ENCODE peak calls at places on chromosomes 3 and 15, in six cellular contexts. S is brain microvascular endothelial cell, U is right atrium auricular region, G is tibial nerve, M is psoas muscle, N is dorsolateral prefrontal cortex. O is an unnamed sample.

GRCh38 chr15:70093481-70094309 is 4.0 kb downstream of the TLE3 start:
- DNase-seq in S (no peak), U (no peak), G (no peak), M (no peak), N (no peak), O (no peak)

GRCh38 chr3:159634414-159634813 is 354.2 kb upstream of the IL12A start:
- DNase-seq in S (peak; percentile 58), U (no peak), G (no peak), M (no peak), N (no peak), O (no peak)

GRCh38 chr3:195133462-195133861 is 137.5 kb downstream of the XXYLT1 start:
- DNase-seq in S (no peak), U (peak; percentile 71), G (no peak), M (peak; percentile 53), N (peak; percentile 72), O (no peak)

GRCh38 chr3:187026321-187026678 is 96.0 kb downstream of the ST6GAL1 start:
- DNase-seq in S (no peak), U (no peak), G (no peak), M (no peak), N (no peak), O (no peak)

GRCh38 chr3:48770187-48770502 is 53.1 kb upstream of the IP6K2 start:
- DNase-seq in S (no peak), U (no peak), G (no peak), M (no peak), N (no peak), O (no peak)

GRCh38 chr3:129626744-129627349 is 20.4 kb upstream of the PLXND1 start:
- DNase-seq in S (peak; percentile 70), U (peak; percentile 93), G (peak; percentile 74), M (peak; percentile 96), N (peak; percentile 79), O (peak; percentile 95)

GRCh38 chr3:139774570-139775302 is 97.0 kb upstream of the NMNAT3 start:
- DNase-seq in S (peak; percentile 70), U (no peak), G (no peak), M (peak; percentile 20), N (no peak), O (peak; percentile 21)

GRCh38 chr15:90483640-90484039 is 46.1 kb upstream of the CRTC3 start:
- DNase-seq in S (no peak), U (no peak), G (no peak), M (no peak), N (no peak), O (no peak)

GRCh38 chr3:14524311-14524711 is 15.8 kb downstream of the GRIP2 start:
- DNase-seq in S (no peak), U (peak; percentile 77), G (no peak), M (peak; percentile 76), N (no peak), O (no peak)

GRCh38 chr15:60713096-60714084 is 234.4 kb upstream of the ICE2 start:
- DNase-seq in S (peak; percentile 54), U (no peak), G (peak; percentile 16), M (peak; percentile 23), N (no peak), O (peak; percentile 15)

GRCh38 chr15:87878161-87878560 is 378.4 kb downstream of the NTRK3 start:
- DNase-seq in S (no peak), U (no peak), G (no peak), M (no peak), N (no peak), O (no peak)

GRCh38 chr3:131048030-131048429 is 21.4 kb downstream of the NEK11 start:
- DNase-seq in S (no peak), U (no peak), G (no peak), M (no peak), N (no peak), O (no peak)

GRCh38 chr15:74807302-74807701 is 5.3 kb upstream of the LMAN1L start:
- DNase-seq in S (peak; percentile 14), U (no peak), G (no peak), M (no peak), N (no peak), O (no peak)

GRCh38 chr3:149831321-149831720 is 18.3 kb downstream of the RNF13 start:
- DNase-seq in S (no peak), U (no peak), G (no peak), M (no peak), N (no peak), O (no peak)
- H3K4me3 ChIP-seq in S (no peak overlapping the region), U (no peak overlapping the region), G (no peak overlapping the region), M (no peak overlapping the region), N (no peak overlapping the region), O (no peak overlapping the region)

DNA sequence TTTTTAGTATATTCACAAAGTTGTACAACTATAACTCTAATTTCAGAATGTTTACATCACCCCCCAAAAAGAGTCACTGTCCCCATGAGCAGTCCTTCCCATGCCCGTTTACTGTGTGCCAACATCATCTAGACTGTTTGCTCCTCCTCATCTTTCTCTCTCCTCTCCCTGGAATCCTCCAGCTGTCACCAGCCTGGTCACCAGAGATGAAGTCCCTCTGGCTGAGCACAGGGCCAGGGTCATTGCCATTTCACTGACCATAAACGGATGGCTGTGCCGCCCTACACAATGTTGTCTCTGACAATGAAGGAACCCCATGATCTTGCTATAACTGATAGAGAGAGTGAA is 45.2 kb downstream of the C2CD4B start:
- DNase-seq in S (no peak), U (no peak), G (no peak), M (no peak), N (no peak), O (no peak)
- H3K27ac ChIP-seq in S (peak overlapping the region; percentile 51), U (peak overlapping the region; percentile 32), G (peak overlapping the region; percentile 24), M (peak overlapping the region; percentile 83), N (no peak overlapping the region), O (peak overlapping the region; percentile 63)

GRCh38 chr15:66633851-66634250 is 68.1 kb upstream of the LCTL start:
- DNase-seq in S (no peak), U (no peak), G (no peak), M (no peak), N (no peak), O (no peak)
- H3K4me3 ChIP-seq in S (no peak overlapping the region), U (no peak overlapping the region), G (no peak overlapping the region), M (no peak overlapping the region), N (no peak overlapping the region), O (no peak overlapping the region)

DNA sequence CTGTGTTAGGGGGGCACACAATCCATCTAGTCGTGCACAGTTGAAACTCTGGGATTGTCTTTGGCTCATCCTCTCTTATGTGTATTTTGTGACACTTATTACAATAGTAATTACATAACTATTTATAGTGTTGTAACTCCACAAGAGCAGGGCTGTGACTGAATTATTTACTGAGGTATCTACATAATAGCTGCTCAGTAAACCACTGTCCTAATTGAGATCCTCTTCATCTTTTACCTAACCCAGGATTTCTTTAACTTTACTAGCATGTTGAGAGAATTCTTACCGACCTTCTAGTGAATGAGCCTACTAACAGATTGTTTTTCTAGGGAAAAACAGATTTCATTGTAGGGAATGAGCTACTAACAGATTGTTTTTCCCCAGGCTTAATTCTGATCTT is 11.1 kb downstream of the KLHL18 start:
- DNase-seq in S (no peak), U (no peak), G (no peak), M (no peak), N (no peak), O (no peak)
- H3K27ac ChIP-seq in S (no peak overlapping the region), U (no peak overlapping the region), G (no peak overlapping the region), M (no peak overlapping the region), N (no peak overlapping the region), O (no peak overlapping the region)

DNA sequence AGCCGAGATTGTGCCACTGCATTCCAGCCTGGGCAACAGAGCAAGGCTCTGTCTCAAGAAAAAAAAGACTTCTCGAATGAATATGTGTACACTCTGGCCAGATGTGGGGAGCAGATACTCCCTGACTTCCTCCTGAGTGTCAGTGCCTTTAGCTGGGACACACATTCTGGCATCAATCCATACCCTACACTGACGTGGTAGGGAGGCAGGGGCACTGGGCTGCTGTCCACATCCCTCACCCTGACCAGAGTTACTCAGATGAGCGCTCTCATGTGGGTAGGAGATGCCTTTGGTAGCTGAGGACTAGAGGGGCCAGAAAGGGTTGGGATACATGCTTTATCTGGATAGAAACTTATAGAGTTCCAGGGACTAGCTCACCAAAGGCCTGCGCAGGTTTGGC is 15.6 kb downstream of the LIMD1 start:
- DNase-seq in S (no peak), U (no peak), G (no peak), M (no peak), N (no peak), O (no peak)
- H3K4me3 ChIP-seq in S (no peak overlapping the region), U (no peak overlapping the region), G (no peak overlapping the region), M (no peak overlapping the region), N (no peak overlapping the region), O (no peak overlapping the region)

GRCh38 chr15:83734487-83734886 is 80.6 kb downstream of the ADAMTSL3 start:
- DNase-seq in S (no peak), U (no peak), G (no peak), M (no peak), N (no peak), O (no peak)

GRCh38 chr15:83732196-83732595 is 78.3 kb downstream of the ADAMTSL3 start:
- DNase-seq in S (no peak), U (no peak), G (no peak), M (no peak), N (no peak), O (no peak)

GRCh38 chr15:83732770-83733169 is 78.8 kb downstream of the ADAMTSL3 start:
- DNase-seq in S (no peak), U (no peak), G (no peak), M (no peak), N (no peak), O (no peak)

GRCh38 chr15:83733206-83733605 is 79.3 kb downstream of the ADAMTSL3 start:
- DNase-seq in S (peak; percentile 64), U (no peak), G (no peak), M (no peak), N (no peak), O (no peak)

DNA sequence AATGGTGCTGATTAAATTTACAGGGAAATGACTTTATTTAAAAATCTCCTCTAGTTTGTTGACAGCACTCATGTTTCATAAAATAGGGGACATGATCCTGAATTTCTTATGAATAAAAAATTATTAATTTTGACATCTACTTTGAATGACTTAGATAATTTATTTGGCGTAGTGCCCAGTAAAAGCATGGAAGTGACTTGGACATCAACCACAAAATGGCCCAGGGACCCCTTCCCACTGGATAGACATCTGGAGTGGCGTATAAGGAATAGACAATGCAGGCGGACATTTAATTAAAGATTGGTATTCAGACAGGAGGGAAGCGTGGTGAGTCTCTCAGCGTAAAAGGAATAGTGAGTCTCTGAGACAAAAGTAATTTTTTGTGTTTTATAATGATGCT is 79.8 kb downstream of the ADAMTSL3 start:
- DNase-seq in S (no peak), U (no peak), G (no peak), M (no peak), N (no peak), O (no peak)
- H3K27ac ChIP-seq in S (no peak overlapping the region), U (peak overlapping the region; percentile 31), G (no peak overlapping the region), M (no peak overlapping the region), N (no peak overlapping the region), O (no peak overlapping the region)

DNA sequence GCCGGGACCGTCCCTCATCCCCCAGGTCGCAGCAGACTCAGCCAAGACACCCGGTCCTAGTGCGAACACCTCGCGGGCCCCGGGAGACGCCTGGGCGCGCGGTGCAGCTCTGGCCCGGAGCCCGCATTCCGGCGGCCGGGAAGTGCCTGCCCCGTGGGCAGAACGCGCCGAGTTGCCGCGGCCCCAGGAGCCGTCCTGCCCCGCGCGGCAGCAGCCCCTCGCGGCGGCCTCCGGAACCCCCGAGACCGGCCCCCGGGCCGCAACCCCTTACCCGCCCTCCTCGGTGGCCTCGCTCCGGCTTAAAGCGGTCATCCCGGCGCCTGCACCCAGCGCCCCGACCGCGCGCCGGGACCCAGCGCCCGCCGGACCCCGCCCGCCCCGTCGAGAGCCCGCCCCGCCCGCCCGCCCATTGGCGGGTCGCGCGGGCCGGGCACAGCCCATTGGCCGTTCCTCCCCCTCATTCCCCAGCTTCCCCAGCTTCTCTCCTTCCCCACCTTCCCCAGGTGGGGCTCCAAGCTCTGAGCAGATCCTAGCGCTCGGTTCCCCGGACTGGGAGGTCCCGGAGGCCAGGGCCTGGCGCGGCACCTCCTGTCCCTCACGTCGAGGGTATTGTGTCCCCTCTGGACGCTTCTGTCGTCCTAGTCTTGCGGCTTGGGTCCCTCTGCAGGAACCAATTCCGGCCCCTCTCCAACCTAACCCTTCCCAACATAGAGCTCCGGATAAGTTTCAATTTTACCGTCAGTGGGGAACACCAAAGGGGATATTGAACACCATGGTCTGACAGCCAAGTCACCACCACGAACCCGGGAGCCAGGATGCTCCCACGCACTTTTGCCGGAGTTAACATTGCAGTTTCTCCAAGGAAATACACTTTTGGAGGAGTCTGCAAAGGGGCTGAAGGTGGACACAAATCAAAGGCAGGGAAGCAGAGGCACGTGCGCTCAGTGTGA is at the start of gene GRAMD2A:
- DNase-seq in S (no peak), U (no peak), G (no peak), M (peak; percentile 34), N (no peak), O (no peak)
- H3K4me3 ChIP-seq in S (peak within 1 kb of the TSS; percentile 38), U (peak within 1 kb of the TSS; percentile 28), G (peak within 1 kb of the TSS; percentile 40), M (peak within 1 kb of the TSS; percentile 62), N (peak within 1 kb of the TSS; percentile 57), O (peak within 1 kb of the TSS; percentile 54)